ENCODE peak calls at places on chromosome 1, in seven cellular contexts. A, W, R, L, N, F and E are unnamed samples. For H3K27me3 and H3K4me1, the result is how much of the 10 kb centered on the place peaks cover.

GRCh38 chr1:49397086-49397485 is 620.4 kb upstream of the BEND5 start:
- DNase-seq in A (no peak), W (no peak), R (no peak), L (peak), N (no peak), F (no peak), E (no peak)

GRCh38 chr1:39776400-39776713 is 5.2 kb upstream of the OXCT2 start:
- DNase-seq in A (no peak), W (no peak), R (no peak), L (no peak), N (no peak), F (no peak), E (no peak)

GRCh38 chr1:211326528-211327340 is at the start of gene TRAF5:
- DNase-seq in A (peak), W (peak), R (no peak), L (peak), N (peak), F (peak), E (peak)

GRCh38 chr1:9700340-9700739 is 48.8 kb downstream of the PIK3CD start:
- DNase-seq in A (no peak), W (peak), R (peak), L (no peak), N (no peak), F (no peak), E (no peak)

GRCh38 chr1:204863024-204863423 is 7.6 kb upstream of the NFASC start:
- DNase-seq in A (peak), W (no peak), R (no peak), L (no peak), N (no peak), F (no peak), E (peak)

GRCh38 chr1:34066921-34067603 is 98.0 kb downstream of the CSMD2 start:
- DNase-seq in A (no peak), W (no peak), R (no peak), L (no peak), N (no peak), F (no peak), E (no peak)

GRCh38 chr1:116853680-116854191 is 56.0 kb upstream of the PTGFRN start:
- DNase-seq in A (no peak), W (no peak), R (peak), L (no peak), N (peak), F (no peak), E (peak)

GRCh38 chr1:56404561-56405030 is 174.8 kb downstream of the PLPP3 start:
- DNase-seq in A (no peak), W (peak), R (no peak), L (peak), N (no peak), F (peak), E (no peak)

GRCh38 chr1:180231506-180232420 is 1.7 kb downstream of the LHX4 start:
- DNase-seq in A (peak), W (no peak), R (no peak), L (no peak), N (no peak), F (no peak), E (peak)

GRCh38 chr1:248918126-248918525 is 12.1 kb downstream of the PGBD2 start:
- DNase-seq in A (no peak), W (no peak), R (no peak), L (no peak), N (no peak), F (no peak), E (no peak)

GRCh38 chr1:205056956-205057568 is 14.1 kb downstream of the CNTN2 start:
- DNase-seq in A (no peak), W (no peak), R (no peak), L (no peak), N (no peak), F (no peak), E (no peak)

GRCh38 chr1:85445906-85446305 is 19.1 kb downstream of the DDAH1 start:
- DNase-seq in A (no peak), W (no peak), R (no peak), L (no peak), N (no peak), F (no peak), E (no peak)

GRCh38 chr1:116377564-116378529 is 4.8 kb downstream of the ATP1A1 start:
- DNase-seq in A (peak), W (no peak), R (peak), L (peak), N (no peak), F (peak), E (no peak)

GRCh38 chr1:92094112-92094511 is 14.0 kb downstream of the BTBD8 start:
- DNase-seq in A (no peak), W (no peak), R (no peak), L (no peak), N (no peak), F (no peak), E (no peak)

GRCh38 chr1:223022641-223023473 is 120.2 kb downstream of the TLR5 start:
- DNase-seq in A (no peak), W (no peak), R (no peak), L (no peak), N (no peak), F (peak), E (peak)

GRCh38 chr1:61244114-61244513 is 161.8 kb downstream of the NFIA start:
- DNase-seq in A (no peak), W (no peak), R (no peak), L (no peak), N (no peak), F (no peak), E (no peak)

GRCh38 chr1:86872086-86872485 is 41.8 kb downstream of the SELENOF start:
- DNase-seq in A (no peak), W (no peak), R (no peak), L (no peak), N (no peak), F (no peak), E (no peak)

GRCh38 chr1:116207126-116207735 is 96.0 kb downstream of the MAB21L3 start:
- DNase-seq in A (no peak), W (no peak), R (no peak), L (no peak), N (no peak), F (no peak), E (no peak)

GRCh38 chr1:171372418-171373088 is 58.6 kb downstream of the FMO4 start:
- DNase-seq in A (no peak), W (no peak), R (no peak), L (no peak), N (no peak), F (no peak), E (no peak)

GRCh38 chr1:39107891-39108290 is 81.7 kb downstream of the NDUFS5 start:
- DNase-seq in A (no peak), W (no peak), R (no peak), L (no peak), N (no peak), F (no peak), E (no peak)

GRCh38 chr1:184595609-184596008 is 159.0 kb downstream of the EDEM3 start:
- DNase-seq in A (no peak), W (no peak), R (peak), L (no peak), N (no peak), F (no peak), E (no peak)

DNA sequence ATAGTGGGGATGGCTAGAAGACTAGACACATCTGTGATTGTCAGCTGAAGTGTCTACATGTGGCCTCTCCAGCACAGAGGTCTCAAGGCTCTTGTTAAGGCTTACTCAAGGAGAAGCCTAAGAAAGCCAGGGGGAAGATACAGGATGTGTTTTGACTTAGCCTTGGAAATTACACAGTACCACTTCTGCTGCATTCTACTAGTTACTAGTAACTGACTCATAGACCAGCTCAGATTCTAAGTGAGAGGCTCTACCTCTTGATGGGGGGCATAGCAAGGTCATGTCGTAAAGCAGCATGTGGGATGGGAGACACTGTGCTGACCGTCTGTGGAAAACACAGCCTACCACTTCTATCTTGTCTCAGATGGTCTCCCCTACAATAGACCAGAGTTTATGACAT is 99.5 kb downstream of the UBE2U start:
- DNase-seq in A (no peak), W (no peak), R (no peak), L (no peak), N (no peak), F (no peak), E (no peak)
- H3K27ac ChIP-seq in A (no peak), W (no peak), R (no peak), L (no peak), N (no peak), F (no peak), E (no peak)

DNA sequence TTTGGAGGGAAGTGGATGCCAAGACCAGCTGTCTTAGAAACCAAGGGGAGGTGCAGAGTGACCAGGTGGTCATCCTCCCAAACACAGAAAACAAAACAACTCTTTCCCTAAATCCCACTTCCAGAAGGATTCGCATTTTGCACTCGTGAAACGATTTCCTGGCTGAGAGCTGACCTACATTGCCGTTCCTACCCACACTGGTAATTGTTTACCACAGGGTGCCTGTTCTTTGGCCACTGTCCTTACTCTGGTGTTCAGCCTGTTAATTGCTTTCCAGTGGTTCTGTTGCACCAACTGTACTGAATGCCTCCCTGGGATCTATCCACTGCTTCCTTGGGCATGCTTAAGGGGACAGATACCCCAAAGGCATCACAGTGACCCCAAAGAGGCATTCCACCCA is 23.2 kb upstream of the PLA2G2C start:
- DNase-seq in A (no peak), W (no peak), R (no peak), L (no peak), N (no peak), F (no peak), E (no peak)
- H3K27me3 ChIP-seq in A (under half), W (under half), R (under half), L (under half), N (half or more), F (under half), E (under half)

DNA sequence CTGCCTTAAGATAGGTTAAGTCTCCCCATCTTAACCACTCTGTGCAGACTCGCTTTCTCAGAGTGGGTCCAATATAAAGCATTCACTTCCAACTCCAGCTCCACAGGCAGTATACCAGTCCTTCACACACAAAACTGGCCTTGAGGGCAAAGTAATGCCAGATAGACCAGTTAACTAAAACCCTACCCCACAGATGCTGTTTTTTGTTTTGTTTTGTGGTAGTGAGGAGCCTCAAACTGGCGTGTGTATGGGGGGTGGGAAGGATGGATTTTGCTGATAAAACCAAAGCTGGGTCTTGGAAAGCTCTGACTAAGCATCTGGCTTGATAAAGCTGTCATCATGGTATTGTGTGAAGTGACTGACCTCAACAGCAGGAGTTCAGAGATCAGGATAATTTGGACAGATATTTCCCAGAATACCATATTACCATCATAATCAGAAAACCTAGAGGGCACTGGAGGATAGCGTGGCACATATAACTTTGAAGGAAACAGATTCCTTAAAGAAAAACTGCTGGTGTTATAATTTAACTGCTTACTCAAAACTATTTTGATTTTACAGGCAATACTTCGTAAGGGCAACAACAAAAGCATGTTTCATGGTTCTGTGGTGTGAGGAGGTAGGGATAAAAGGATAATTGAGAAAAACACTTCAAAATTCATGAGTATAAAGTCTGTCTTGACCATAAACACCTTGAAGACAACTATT is 29.6 kb upstream of the CPLANE2 start:
- DNase-seq in A (no peak), W (no peak), R (no peak), L (no peak), N (no peak), F (no peak), E (no peak)
- H3K4me1 ChIP-seq in A (under half), W (under half), R (under half), L (under half), N (under half), F (under half), E (under half)

DNA sequence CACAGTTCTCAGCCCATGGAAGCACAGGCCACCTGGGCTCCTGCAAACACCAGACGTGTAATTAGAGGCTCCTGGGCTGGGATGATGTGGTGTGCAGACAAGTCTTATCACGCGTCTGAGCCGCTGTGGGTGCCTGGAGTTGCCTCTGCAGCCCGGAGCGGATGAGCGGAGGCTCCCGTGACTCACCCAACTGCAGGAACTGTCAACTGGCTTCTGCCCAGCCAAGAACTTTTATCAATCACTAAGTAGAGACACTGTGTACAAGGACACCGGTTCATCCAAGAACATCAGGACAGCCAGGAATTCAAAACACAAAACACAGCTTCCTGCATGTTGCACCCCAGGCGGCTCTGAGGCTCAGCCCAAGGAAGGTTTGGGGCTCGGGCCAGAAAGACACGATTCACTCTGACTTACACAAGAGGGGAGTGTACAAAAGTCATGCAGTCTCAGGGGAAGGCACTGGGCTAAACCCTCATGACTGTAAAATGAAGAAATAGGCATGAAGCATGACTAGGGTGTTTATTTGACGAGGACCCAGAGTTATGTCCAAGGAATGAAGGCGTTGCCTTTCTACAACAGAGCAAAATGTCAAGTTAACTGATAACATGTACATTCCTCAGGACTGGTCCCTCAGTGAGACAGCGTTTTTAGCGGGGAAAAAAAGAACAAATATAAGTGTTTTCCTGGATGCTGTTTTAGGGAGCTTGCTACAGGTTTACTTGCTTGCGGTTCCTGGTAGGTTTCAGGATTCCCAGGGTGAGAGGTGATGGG is 21.1 kb downstream of the ERRFI1 start:
- DNase-seq in A (peak), W (peak), R (peak), L (peak), N (peak), F (peak), E (peak)
- H3K27ac ChIP-seq in A (peak), W (peak), R (peak), L (peak), N (peak), F (peak), E (peak)

GRCh38 chr1:2320001-2320400 is 71.4 kb downstream of the MORN1 start:
- DNase-seq in A (peak), W (no peak), R (no peak), L (peak), N (no peak), F (no peak), E (no peak)
- H3K27me3 ChIP-seq in A (under half), W (under half), R (under half), L (under half), N (under half), F (under half), E (under half)

GRCh38 chr1:41435570-41436178 is 48.8 kb downstream of the EDN2 start:
- DNase-seq in A (no peak), W (peak), R (no peak), L (no peak), N (no peak), F (no peak), E (peak)
- H3K4me1 ChIP-seq in A (under half), W (half or more), R (under half), L (under half), N (under half), F (under half), E (under half)